ENCODE peak calls at places on chromosomes 13 and 19, in four cellular contexts. One of them, this sample, is unnamed.

GRCh38 chr19:14048439-14049153 is 13.3 kb downstream of the PALM3 start:
- DNase-seq in AG09309: no peak
- DNase-seq in stimulated activated naive CD8-positive, alpha-beta T cell treated with anti-CD3 and anti-CD28 coated beads, Interleukin-15, Interleukin-2, amounts not matched to agents 100 U/mL and 50 U/mL, for 24 hours: peak
- DNase-seq in fibroblast of lung: no peak
- DNase-seq in this sample: peak

GRCh38 chr13:114147803-114148520 is 15.5 kb upstream of the RASA3 start:
- DNase-seq in AG09309: no peak
- DNase-seq in fibroblast of lung: no peak
- DNase-seq in stimulated activated naive CD8-positive, alpha-beta T cell treated with anti-CD3 and anti-CD28 coated beads, Interleukin-15, Interleukin-2, amounts not matched to agents 100 U/mL and 50 U/mL, for 24 hours: no peak
- DNase-seq in this sample: no peak

GRCh38 chr19:32519023-32519422 is 62.0 kb upstream of the PDCD5 start:
- DNase-seq in stimulated activated naive CD8-positive, alpha-beta T cell treated with anti-CD3 and anti-CD28 coated beads, Interleukin-15, Interleukin-2, amounts not matched to agents 100 U/mL and 50 U/mL, for 24 hours: no peak
- DNase-seq in fibroblast of lung: no peak
- DNase-seq in AG09309: no peak
- DNase-seq in this sample: peak

GRCh38 chr19:38686530-38686888 is 39.1 kb downstream of the ACTN4 start:
- DNase-seq in stimulated activated naive CD8-positive, alpha-beta T cell treated with anti-CD3 and anti-CD28 coated beads, Interleukin-15, Interleukin-2, amounts not matched to agents 100 U/mL and 50 U/mL, for 24 hours: peak
- DNase-seq in fibroblast of lung: no peak
- DNase-seq in AG09309: no peak
- DNase-seq in this sample: no peak

GRCh38 chr13:40668335-40668734 is 1.9 kb upstream of the FOXO1 start:
- DNase-seq in AG09309: no peak
- DNase-seq in fibroblast of lung: peak
- DNase-seq in stimulated activated naive CD8-positive, alpha-beta T cell treated with anti-CD3 and anti-CD28 coated beads, Interleukin-15, Interleukin-2, amounts not matched to agents 100 U/mL and 50 U/mL, for 24 hours: peak
- DNase-seq in this sample: no peak

GRCh38 chr19:10747271-10747670 is 29.4 kb downstream of the DNM2 start:
- DNase-seq in stimulated activated naive CD8-positive, alpha-beta T cell treated with anti-CD3 and anti-CD28 coated beads, Interleukin-15, Interleukin-2, amounts not matched to agents 100 U/mL and 50 U/mL, for 24 hours: no peak
- DNase-seq in AG09309: no peak
- DNase-seq in fibroblast of lung: no peak
- DNase-seq in this sample: peak

GRCh38 chr13:20826810-20827560 is 53.2 kb upstream of the EEF1AKMT1 start:
- DNase-seq in fibroblast of lung: no peak
- DNase-seq in stimulated activated naive CD8-positive, alpha-beta T cell treated with anti-CD3 and anti-CD28 coated beads, Interleukin-15, Interleukin-2, amounts not matched to agents 100 U/mL and 50 U/mL, for 24 hours: no peak
- DNase-seq in AG09309: no peak
- DNase-seq in this sample: no peak

GRCh38 chr13:48775804-48776203 is 122.1 kb downstream of the CYSLTR2 start:
- DNase-seq in AG09309: peak
- DNase-seq in stimulated activated naive CD8-positive, alpha-beta T cell treated with anti-CD3 and anti-CD28 coated beads, Interleukin-15, Interleukin-2, amounts not matched to agents 100 U/mL and 50 U/mL, for 24 hours: no peak
- DNase-seq in fibroblast of lung: peak
- DNase-seq in this sample: peak

GRCh38 chr19:55477905-55478304 is 1.5 kb downstream of the ZNF628 start:
- DNase-seq in AG09309: no peak
- DNase-seq in fibroblast of lung: no peak
- DNase-seq in stimulated activated naive CD8-positive, alpha-beta T cell treated with anti-CD3 and anti-CD28 coated beads, Interleukin-15, Interleukin-2, amounts not matched to agents 100 U/mL and 50 U/mL, for 24 hours: no peak
- DNase-seq in this sample: no peak

GRCh38 chr19:46210634-46211033 is 18.9 kb upstream of the IGFL1 start:
- DNase-seq in fibroblast of lung: no peak
- DNase-seq in stimulated activated naive CD8-positive, alpha-beta T cell treated with anti-CD3 and anti-CD28 coated beads, Interleukin-15, Interleukin-2, amounts not matched to agents 100 U/mL and 50 U/mL, for 24 hours: no peak
- DNase-seq in AG09309: no peak
- DNase-seq in this sample: peak

GRCh38 chr19:289651-290538 is 1.3 kb downstream of the PLPP2 start:
- DNase-seq in fibroblast of lung: no peak
- DNase-seq in stimulated activated naive CD8-positive, alpha-beta T cell treated with anti-CD3 and anti-CD28 coated beads, Interleukin-15, Interleukin-2, amounts not matched to agents 100 U/mL and 50 U/mL, for 24 hours: peak
- DNase-seq in AG09309: no peak
- DNase-seq in this sample: peak

GRCh38 chr13:99566125-99567083 is 65.1 kb downstream of the TM9SF2 start:
- DNase-seq in fibroblast of lung: no peak
- DNase-seq in AG09309: no peak
- DNase-seq in stimulated activated naive CD8-positive, alpha-beta T cell treated with anti-CD3 and anti-CD28 coated beads, Interleukin-15, Interleukin-2, amounts not matched to agents 100 U/mL and 50 U/mL, for 24 hours: peak
- DNase-seq in this sample: no peak

This sample was measured in MCF 10A.